ENCODE peak calls at places on chromosome 19, in eight cellular contexts. One of them, this sample, is unnamed.

GRCh38 chr19:1503089-1503924 is 9.5 kb downstream of the ADAMTSL5 start:
- DNase-seq in GM23338: peak; percentile 85
- DNase-seq in cerebellum: peak; percentile 41
- DNase-seq in COR-L47: peak; percentile 21
- DNase-seq in NCI-H2029: no peak
- DNase-seq in Caki2: no peak
- DNase-seq in NCI-H1436: peak; percentile 52
- DNase-seq in fibroblast of the conjunctiva: no peak
- DNase-seq in this sample: no peak

GRCh38 chr19:47107953-47108746 is 5.4 kb downstream of the ZC3H4 start:
- DNase-seq in cerebellum: peak; percentile 48
- DNase-seq in COR-L47: no peak
- DNase-seq in fibroblast of the conjunctiva: no peak
- DNase-seq in Caki2: no peak
- DNase-seq in GM23338: no peak
- DNase-seq in NCI-H1436: no peak
- DNase-seq in NCI-H2029: no peak
- DNase-seq in this sample: no peak

GRCh38 chr19:18282021-18282787 is 782 bp upstream of the JUND start:
- DNase-seq in fibroblast of the conjunctiva: no peak
- DNase-seq in cerebellum: no peak
- DNase-seq in Caki2: no peak
- DNase-seq in GM23338: no peak
- DNase-seq in COR-L47: peak; percentile 96
- DNase-seq in NCI-H1436: no peak
- DNase-seq in NCI-H2029: peak; percentile 61
- DNase-seq in this sample: no peak

GRCh38 chr19:2033115-2033824 is 17.8 kb upstream of the BTBD2 start:
- DNase-seq in fibroblast of the conjunctiva: no peak
- DNase-seq in NCI-H2029: no peak
- DNase-seq in COR-L47: no peak
- DNase-seq in cerebellum: no peak
- DNase-seq in GM23338: no peak
- DNase-seq in Caki2: no peak
- DNase-seq in NCI-H1436: no peak
- DNase-seq in this sample: no peak

GRCh38 chr19:7637374-7638256 is 705 bp downstream of the STXBP2 start:
- DNase-seq in Caki2: peak; percentile 9
- DNase-seq in NCI-H1436: no peak
- DNase-seq in COR-L47: no peak
- DNase-seq in GM23338: no peak
- DNase-seq in NCI-H2029: no peak
- DNase-seq in fibroblast of the conjunctiva: no peak
- DNase-seq in cerebellum: no peak
- DNase-seq in this sample: no peak

GRCh38 chr19:20367811-20368294 is 197.7 kb downstream of the ZNF737 start:
- DNase-seq in Caki2: no peak
- DNase-seq in NCI-H1436: peak; percentile 54
- DNase-seq in cerebellum: no peak
- DNase-seq in GM23338: peak; percentile 75
- DNase-seq in fibroblast of the conjunctiva: no peak
- DNase-seq in COR-L47: no peak
- DNase-seq in NCI-H2029: no peak
- DNase-seq in this sample: no peak

GRCh38 chr19:10404888-10405808 is 1.8 kb upstream of the CDC37 start:
- DNase-seq in COR-L47: no peak
- DNase-seq in fibroblast of the conjunctiva: no peak
- DNase-seq in NCI-H1436: no peak
- DNase-seq in cerebellum: no peak
- DNase-seq in NCI-H2029: no peak
- DNase-seq in GM23338: peak; percentile 55
- DNase-seq in Caki2: no peak
- DNase-seq in this sample: no peak

GRCh38 chr19:45848922-45849321 is 14.0 kb downstream of the SYMPK start:
- DNase-seq in GM23338: peak; percentile 37
- DNase-seq in NCI-H1436: no peak
- DNase-seq in fibroblast of the conjunctiva: no peak
- DNase-seq in Caki2: no peak
- DNase-seq in COR-L47: no peak
- DNase-seq in cerebellum: no peak
- DNase-seq in NCI-H2029: no peak
- DNase-seq in this sample: no peak

GRCh38 chr19:18319591-18320135 is 3.2 kb downstream of the LSM4 start:
- DNase-seq in GM23338: no peak
- DNase-seq in fibroblast of the conjunctiva: no peak
- DNase-seq in NCI-H1436: no peak
- DNase-seq in NCI-H2029: peak; percentile 35
- DNase-seq in cerebellum: no peak
- DNase-seq in Caki2: no peak
- DNase-seq in COR-L47: no peak
- DNase-seq in this sample: no peak

GRCh38 chr19:16542894-16543498 is 759 bp upstream of the CHERP start:
- DNase-seq in COR-L47: no peak
- DNase-seq in GM23338: no peak
- DNase-seq in Caki2: peak; percentile 25
- DNase-seq in NCI-H1436: no peak
- DNase-seq in fibroblast of the conjunctiva: no peak
- DNase-seq in NCI-H2029: no peak
- DNase-seq in cerebellum: no peak
- DNase-seq in this sample: no peak

GRCh38 chr19:5484398-5485285 is 29.4 kb downstream of the ZNRF4 start:
- DNase-seq in fibroblast of the conjunctiva: no peak
- DNase-seq in cerebellum: no peak
- DNase-seq in COR-L47: peak; percentile 70
- DNase-seq in NCI-H2029: no peak
- DNase-seq in NCI-H1436: peak; percentile 76
- DNase-seq in GM23338: peak; percentile 27
- DNase-seq in Caki2: no peak
- DNase-seq in this sample: peak; percentile 51

GRCh38 chr19:37983916-37984315 is 76.9 kb downstream of the SIPA1L3 start:
- DNase-seq in GM23338: no peak
- DNase-seq in cerebellum: no peak
- DNase-seq in NCI-H2029: no peak
- DNase-seq in fibroblast of the conjunctiva: no peak
- DNase-seq in Caki2: no peak
- DNase-seq in NCI-H1436: no peak
- DNase-seq in COR-L47: no peak
- DNase-seq in this sample: no peak

GRCh38 chr19:30856786-30857185 is 484.6 kb downstream of the ZNF536 start:
- DNase-seq in COR-L47: no peak
- DNase-seq in NCI-H1436: no peak
- DNase-seq in cerebellum: no peak
- DNase-seq in GM23338: no peak
- DNase-seq in fibroblast of the conjunctiva: no peak
- DNase-seq in Caki2: no peak
- DNase-seq in NCI-H2029: no peak
- DNase-seq in this sample: no peak

GRCh38 chr19:15264933-15265206 is 32.6 kb upstream of the EPHX3 start:
- DNase-seq in NCI-H2029: no peak
- DNase-seq in NCI-H1436: no peak
- DNase-seq in COR-L47: no peak
- DNase-seq in Caki2: no peak
- DNase-seq in fibroblast of the conjunctiva: no peak
- DNase-seq in cerebellum: no peak
- DNase-seq in GM23338: no peak
- DNase-seq in this sample: no peak

GRCh38 chr19:46288896-46289588 is 7.8 kb upstream of the HIF3A start:
- DNase-seq in Caki2: peak; percentile 81
- DNase-seq in COR-L47: no peak
- DNase-seq in cerebellum: no peak
- DNase-seq in NCI-H2029: peak; percentile 66
- DNase-seq in NCI-H1436: no peak
- DNase-seq in fibroblast of the conjunctiva: peak; percentile 57
- DNase-seq in GM23338: no peak
- DNase-seq in this sample: no peak

GRCh38 chr19:1063030-1063908 is 3.7 kb upstream of the ARHGAP45 start:
- DNase-seq in cerebellum: no peak
- DNase-seq in COR-L47: no peak
- DNase-seq in Caki2: peak; percentile 67
- DNase-seq in fibroblast of the conjunctiva: no peak
- DNase-seq in NCI-H1436: peak; percentile 11
- DNase-seq in GM23338: peak; percentile 43
- DNase-seq in NCI-H2029: peak; percentile 45
- DNase-seq in this sample: no peak

GRCh38 chr19:31698352-31698751 is 349.1 kb upstream of the TSHZ3 start:
- DNase-seq in Caki2: no peak
- DNase-seq in NCI-H2029: no peak
- DNase-seq in NCI-H1436: no peak
- DNase-seq in cerebellum: no peak
- DNase-seq in fibroblast of the conjunctiva: no peak
- DNase-seq in COR-L47: no peak
- DNase-seq in GM23338: no peak
- DNase-seq in this sample: no peak

GRCh38 chr19:938233-938923 is 12.5 kb downstream of the ARID3A start:
- DNase-seq in cerebellum: no peak
- DNase-seq in NCI-H2029: no peak
- DNase-seq in COR-L47: no peak
- DNase-seq in NCI-H1436: no peak
- DNase-seq in fibroblast of the conjunctiva: no peak
- DNase-seq in GM23338: no peak
- DNase-seq in Caki2: no peak
- DNase-seq in this sample: no peak

GRCh38 chr19:48806518-48806817 is 4.4 kb downstream of the BCAT2 start:
- DNase-seq in cerebellum: no peak
- DNase-seq in NCI-H1436: peak; percentile 47
- DNase-seq in COR-L47: no peak
- DNase-seq in fibroblast of the conjunctiva: no peak
- DNase-seq in GM23338: peak; percentile 94
- DNase-seq in Caki2: no peak
- DNase-seq in NCI-H2029: no peak
- DNase-seq in this sample: no peak

GRCh38 chr19:54245936-54246335 is 3.3 kb upstream of the LILRA6 start:
- DNase-seq in COR-L47: no peak
- DNase-seq in cerebellum: no peak
- DNase-seq in GM23338: no peak
- DNase-seq in NCI-H2029: no peak
- DNase-seq in NCI-H1436: no peak
- DNase-seq in fibroblast of the conjunctiva: no peak
- DNase-seq in Caki2: no peak
- DNase-seq in this sample: no peak

GRCh38 chr19:48513289-48514122 is 1.9 kb upstream of the LMTK3 start:
- DNase-seq in fibroblast of the conjunctiva: peak; percentile 37
- DNase-seq in GM23338: peak; percentile 98
- DNase-seq in NCI-H2029: peak; percentile 46
- DNase-seq in cerebellum: peak; percentile 92
- DNase-seq in Caki2: peak; percentile 58
- DNase-seq in NCI-H1436: peak; percentile 83
- DNase-seq in COR-L47: peak; percentile 70
- DNase-seq in this sample: peak; percentile 85

GRCh38 chr19:43775299-43775890 is 5.4 kb downstream of the KCNN4 start:
- DNase-seq in cerebellum: no peak
- DNase-seq in COR-L47: no peak
- DNase-seq in Caki2: no peak
- DNase-seq in GM23338: no peak
- DNase-seq in fibroblast of the conjunctiva: no peak
- DNase-seq in NCI-H1436: no peak
- DNase-seq in NCI-H2029: no peak
- DNase-seq in this sample: no peak

GRCh38 chr19:18655173-18655844 is 18.5 kb downstream of the KLHL26 start:
- DNase-seq in NCI-H1436: no peak
- DNase-seq in GM23338: no peak
- DNase-seq in fibroblast of the conjunctiva: no peak
- DNase-seq in cerebellum: no peak
- DNase-seq in Caki2: no peak
- DNase-seq in COR-L47: no peak
- DNase-seq in NCI-H2029: no peak
- DNase-seq in this sample: no peak

GRCh38 chr19:19568802-19569756 is 31.0 kb downstream of the CILP2 start:
- DNase-seq in Caki2: no peak
- DNase-seq in COR-L47: no peak
- DNase-seq in GM23338: no peak
- DNase-seq in NCI-H1436: no peak
- DNase-seq in fibroblast of the conjunctiva: no peak
- DNase-seq in NCI-H2029: no peak
- DNase-seq in cerebellum: no peak
- DNase-seq in this sample: no peak

GRCh38 chr19:572891-573825 is 762 bp downstream of the BSG start:
- DNase-seq in fibroblast of the conjunctiva: no peak
- DNase-seq in NCI-H1436: no peak
- DNase-seq in Caki2: peak; percentile 25
- DNase-seq in NCI-H2029: peak; percentile 46
- DNase-seq in cerebellum: peak; percentile 47
- DNase-seq in GM23338: peak; percentile 59
- DNase-seq in COR-L47: no peak
- DNase-seq in this sample: peak; percentile 35

GRCh38 chr19:40191836-40192646 is 815 bp downstream of the MAP3K10 start:
- DNase-seq in fibroblast of the conjunctiva: no peak
- DNase-seq in NCI-H2029: no peak
- DNase-seq in NCI-H1436: no peak
- DNase-seq in COR-L47: no peak
- DNase-seq in cerebellum: peak; percentile 40
- DNase-seq in Caki2: peak; percentile 16
- DNase-seq in GM23338: peak; percentile 85
- DNase-seq in this sample: peak; percentile 12

GRCh38 chr19:37991841-37992248 is 84.8 kb downstream of the SIPA1L3 start:
- DNase-seq in GM23338: no peak
- DNase-seq in cerebellum: no peak
- DNase-seq in COR-L47: no peak
- DNase-seq in Caki2: peak; percentile 74
- DNase-seq in NCI-H1436: no peak
- DNase-seq in fibroblast of the conjunctiva: no peak
- DNase-seq in NCI-H2029: peak; percentile 7
- DNase-seq in this sample: no peak

This sample was measured in NCI-H2081.